ENCODE peak calls at places on chromosome 4, in five cellular contexts. One of them, this sample, is unnamed.
A peak's percentile ranks its signal among the peaks of the same experiment; 100 is the strongest.

GRCh38 chr4:86847576-86847975 is 1.6 kb downstream of the SLC10A6 start:
- DNase-seq in erythroblast: no peak
- DNase-seq in GM12865: no peak
- DNase-seq in fibroblast of the conjunctiva: no peak
- DNase-seq in ecto neural progenitor cell: no peak
- DNase-seq in this sample: no peak

GRCh38 chr4:110586137-110586850 is 36.6 kb downstream of the PITX2 start:
- DNase-seq in erythroblast: no peak
- DNase-seq in GM12865: peak; percentile 8
- DNase-seq in fibroblast of the conjunctiva: peak; percentile 66
- DNase-seq in ecto neural progenitor cell: no peak
- DNase-seq in this sample: no peak

GRCh38 chr4:94826206-94826605 is 68.5 kb downstream of the BMPR1B start:
- DNase-seq in erythroblast: no peak
- DNase-seq in GM12865: no peak
- DNase-seq in fibroblast of the conjunctiva: no peak
- DNase-seq in ecto neural progenitor cell: no peak
- DNase-seq in this sample: no peak

GRCh38 chr4:113758361-113758760 is 3.2 kb downstream of the CAMK2D start:
- DNase-seq in erythroblast: no peak
- DNase-seq in GM12865: no peak
- DNase-seq in fibroblast of the conjunctiva: no peak
- DNase-seq in ecto neural progenitor cell: no peak
- DNase-seq in this sample: no peak

GRCh38 chr4:36551697-36552214 is 270.3 kb downstream of the DTHD1 start:
- DNase-seq in erythroblast: no peak
- DNase-seq in GM12865: peak; percentile 79
- DNase-seq in fibroblast of the conjunctiva: no peak
- DNase-seq in ecto neural progenitor cell: no peak
- DNase-seq in this sample: no peak

GRCh38 chr4:6281436-6282144 is 11.9 kb downstream of the WFS1 start:
- DNase-seq in erythroblast: no peak
- DNase-seq in GM12865: no peak
- DNase-seq in fibroblast of the conjunctiva: no peak
- DNase-seq in ecto neural progenitor cell: no peak
- DNase-seq in this sample: no peak

GRCh38 chr4:188110741-188111458 is 1.5 kb upstream of the TRIML2 start:
- DNase-seq in erythroblast: no peak
- DNase-seq in GM12865: no peak
- DNase-seq in fibroblast of the conjunctiva: no peak
- DNase-seq in ecto neural progenitor cell: no peak
- DNase-seq in this sample: no peak

GRCh38 chr4:147481577-147482109 is 746 bp downstream of the EDNRA start:
- DNase-seq in erythroblast: no peak
- DNase-seq in GM12865: peak; percentile 49
- DNase-seq in fibroblast of the conjunctiva: no peak
- DNase-seq in ecto neural progenitor cell: no peak
- DNase-seq in this sample: peak; percentile 20

GRCh38 chr4:2290974-2291704 is 29.2 kb upstream of the MXD4 start:
- DNase-seq in erythroblast: no peak
- DNase-seq in GM12865: peak; percentile 55
- DNase-seq in fibroblast of the conjunctiva: no peak
- DNase-seq in ecto neural progenitor cell: peak; percentile 44
- DNase-seq in this sample: no peak

GRCh38 chr4:54879576-54879975 is 221.8 kb downstream of the KIT start:
- DNase-seq in erythroblast: no peak
- DNase-seq in GM12865: no peak
- DNase-seq in fibroblast of the conjunctiva: no peak
- DNase-seq in ecto neural progenitor cell: no peak
- DNase-seq in this sample: no peak

GRCh38 chr4:152094851-152095700 is 334.3 kb upstream of the GATB start:
- DNase-seq in erythroblast: no peak
- DNase-seq in GM12865: no peak
- DNase-seq in fibroblast of the conjunctiva: no peak
- DNase-seq in ecto neural progenitor cell: no peak
- DNase-seq in this sample: no peak

GRCh38 chr4:156790866-156791265 is 180.7 kb downstream of the PDGFC start:
- DNase-seq in erythroblast: no peak
- DNase-seq in GM12865: no peak
- DNase-seq in fibroblast of the conjunctiva: no peak
- DNase-seq in ecto neural progenitor cell: peak; percentile 53
- DNase-seq in this sample: peak; percentile 43

GRCh38 chr4:74794341-74794801 is at the start of gene BTC:
- DNase-seq in erythroblast: peak; percentile 3
- DNase-seq in GM12865: peak; percentile 2
- DNase-seq in fibroblast of the conjunctiva: no peak
- DNase-seq in ecto neural progenitor cell: peak; percentile 55
- DNase-seq in this sample: peak; percentile 18

GRCh38 chr4:59838236-59838635 is 1361.9 kb upstream of the ADGRL3 start:
- DNase-seq in erythroblast: no peak
- DNase-seq in GM12865: no peak
- DNase-seq in fibroblast of the conjunctiva: no peak
- DNase-seq in ecto neural progenitor cell: no peak
- DNase-seq in this sample: no peak

GRCh38 chr4:72931346-72931745 is 138.2 kb downstream of the COX18 start:
- DNase-seq in erythroblast: no peak
- DNase-seq in GM12865: no peak
- DNase-seq in fibroblast of the conjunctiva: no peak
- DNase-seq in ecto neural progenitor cell: no peak
- DNase-seq in this sample: no peak

GRCh38 chr4:152992027-152992426 is 55.9 kb downstream of the FHDC1 start:
- DNase-seq in erythroblast: no peak
- DNase-seq in GM12865: no peak
- DNase-seq in fibroblast of the conjunctiva: no peak
- DNase-seq in ecto neural progenitor cell: no peak
- DNase-seq in this sample: no peak

GRCh38 chr4:139633661-139634060 is 32.0 kb upstream of the MGST2 start:
- DNase-seq in erythroblast: no peak
- DNase-seq in GM12865: no peak
- DNase-seq in fibroblast of the conjunctiva: no peak
- DNase-seq in ecto neural progenitor cell: no peak
- DNase-seq in this sample: no peak

GRCh38 chr4:109730294-109731051 is 603 bp upstream of the PLA2G12A start:
- DNase-seq in erythroblast: peak; percentile 44
- DNase-seq in GM12865: no peak
- DNase-seq in fibroblast of the conjunctiva: peak; percentile 28
- DNase-seq in ecto neural progenitor cell: no peak
- DNase-seq in this sample: peak; percentile 58

GRCh38 chr4:138199568-138200235 is 42.4 kb downstream of the SLC7A11 start:
- DNase-seq in erythroblast: no peak
- DNase-seq in GM12865: peak; percentile 30
- DNase-seq in fibroblast of the conjunctiva: no peak
- DNase-seq in ecto neural progenitor cell: no peak
- DNase-seq in this sample: no peak

GRCh38 chr4:3451956-3452355 is 10.2 kb downstream of the HGFAC start:
- DNase-seq in erythroblast: no peak
- DNase-seq in GM12865: no peak
- DNase-seq in fibroblast of the conjunctiva: peak; percentile 4
- DNase-seq in ecto neural progenitor cell: no peak
- DNase-seq in this sample: no peak

GRCh38 chr4:6236816-6237390 is 32.7 kb upstream of the WFS1 start:
- DNase-seq in erythroblast: no peak
- DNase-seq in GM12865: no peak
- DNase-seq in fibroblast of the conjunctiva: no peak
- DNase-seq in ecto neural progenitor cell: no peak
- DNase-seq in this sample: no peak

GRCh38 chr4:153541426-153542096 is 75.4 kb downstream of the TMEM131L start:
- DNase-seq in erythroblast: no peak
- DNase-seq in GM12865: peak; percentile 62
- DNase-seq in fibroblast of the conjunctiva: no peak
- DNase-seq in ecto neural progenitor cell: no peak
- DNase-seq in this sample: no peak

GRCh38 chr4:8643986-8644385 is 51.4 kb downstream of the CPZ start:
- DNase-seq in erythroblast: no peak
- DNase-seq in GM12865: no peak
- DNase-seq in fibroblast of the conjunctiva: no peak
- DNase-seq in ecto neural progenitor cell: no peak
- DNase-seq in this sample: no peak

GRCh38 chr4:40992472-40993298 is 221.7 kb downstream of the APBB2 start:
- DNase-seq in erythroblast: peak; percentile 2
- DNase-seq in GM12865: peak; percentile 91
- DNase-seq in fibroblast of the conjunctiva: no peak
- DNase-seq in ecto neural progenitor cell: no peak
- DNase-seq in this sample: no peak

This sample was measured in neuronal stem cell.